ENCODE peak calls at places on chromosomes 12 and 14, in five cellular contexts. One of them, this sample, is unnamed.

GRCh38 chr14:19917243-19917642 is 3.2 kb upstream of the OR4K5 start:
- DNase-seq in pancreas: no peak
- DNase-seq in tibial artery: no peak
- DNase-seq in epithelial cell of proximal tubule: no peak
- DNase-seq in HFF-Myc: no peak
- DNase-seq in this sample: no peak

GRCh38 chr14:95290021-95290420 is 29.7 kb downstream of the CLMN start:
- DNase-seq in HFF-Myc: no peak
- DNase-seq in pancreas: no peak
- DNase-seq in epithelial cell of proximal tubule: no peak
- DNase-seq in tibial artery: peak
- DNase-seq in this sample: no peak

GRCh38 chr12:31482816-31483215 is 108.1 kb downstream of the DENND5B start:
- DNase-seq in HFF-Myc: no peak
- DNase-seq in pancreas: no peak
- DNase-seq in epithelial cell of proximal tubule: no peak
- DNase-seq in tibial artery: no peak
- DNase-seq in this sample: no peak

GRCh38 chr14:65334765-65335411 is 77.6 kb upstream of the FUT8 start:
- DNase-seq in epithelial cell of proximal tubule: no peak
- DNase-seq in HFF-Myc: no peak
- DNase-seq in tibial artery: no peak
- DNase-seq in pancreas: no peak
- DNase-seq in this sample: no peak

GRCh38 chr14:30610719-30611388 is 11.3 kb upstream of the SCFD1 start:
- DNase-seq in tibial artery: no peak
- DNase-seq in HFF-Myc: no peak
- DNase-seq in pancreas: peak
- DNase-seq in epithelial cell of proximal tubule: peak
- DNase-seq in this sample: peak

GRCh38 chr12:116528498-116528897 is 30.7 kb upstream of the MAP1LC3B2 start:
- DNase-seq in pancreas: no peak
- DNase-seq in HFF-Myc: no peak
- DNase-seq in epithelial cell of proximal tubule: no peak
- DNase-seq in tibial artery: no peak
- DNase-seq in this sample: no peak

GRCh38 chr12:131251336-131252101 is 297.8 kb downstream of the ADGRD1 start:
- DNase-seq in pancreas: no peak
- DNase-seq in epithelial cell of proximal tubule: no peak
- DNase-seq in tibial artery: no peak
- DNase-seq in HFF-Myc: no peak
- DNase-seq in this sample: no peak

GRCh38 chr14:41446008-41446407 is 160.7 kb upstream of the LRFN5 start:
- DNase-seq in tibial artery: no peak
- DNase-seq in pancreas: no peak
- DNase-seq in epithelial cell of proximal tubule: no peak
- DNase-seq in HFF-Myc: no peak
- DNase-seq in this sample: no peak

GRCh38 chr12:31591308-31591901 is 469 bp upstream of the DENND5B start:
- DNase-seq in tibial artery: no peak
- DNase-seq in pancreas: no peak
- DNase-seq in HFF-Myc: no peak
- DNase-seq in epithelial cell of proximal tubule: no peak
- DNase-seq in this sample: no peak

DNA sequence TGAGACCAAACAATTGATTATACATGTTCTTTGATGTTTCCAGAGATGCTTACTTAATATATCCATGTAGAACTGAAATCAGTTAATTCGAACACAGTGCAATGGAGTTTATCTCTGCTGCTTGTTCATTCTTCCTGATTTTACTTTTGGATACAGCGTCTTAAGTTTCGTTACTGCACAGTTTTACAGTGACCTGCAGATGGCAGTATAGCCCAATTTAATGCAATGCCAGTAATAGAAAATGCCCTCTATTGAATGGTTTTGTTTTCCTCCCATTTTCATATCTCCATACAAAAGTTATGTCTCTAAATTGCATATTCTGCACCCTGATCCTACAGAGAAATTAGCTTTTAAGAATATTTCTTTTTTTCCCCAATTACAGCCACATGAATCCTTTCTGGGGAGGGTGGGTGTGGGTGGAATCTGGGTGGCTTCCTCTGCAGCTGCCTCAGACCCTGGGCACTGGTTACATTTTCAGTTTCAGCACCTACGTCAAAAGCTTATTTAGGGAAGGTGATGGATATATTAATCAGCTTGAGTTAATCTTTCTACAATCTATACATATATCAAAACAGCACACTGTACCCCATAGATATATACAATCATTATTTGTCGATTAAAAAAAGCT is 101.1 kb upstream of the DCD start:
- DNase-seq in epithelial cell of proximal tubule: no peak
- DNase-seq in tibial artery: no peak
- DNase-seq in HFF-Myc: peak
- DNase-seq in pancreas: no peak
- DNase-seq in this sample: peak
- TF ChIP-seq CTCF in epithelial cell of proximal tubule: peak
- TF ChIP-seq CTCF in tibial artery: peak
- TF ChIP-seq CTCF in HFF-Myc: peak
- TF ChIP-seq CTCF in pancreas: peak
- TF ChIP-seq CTCF in this sample: peak

GRCh38 chr12:12521044-12521485 is 41.6 kb downstream of the DUSP16 start:
- DNase-seq in pancreas: no peak
- DNase-seq in HFF-Myc: no peak
- DNase-seq in tibial artery: no peak
- DNase-seq in epithelial cell of proximal tubule: no peak
- DNase-seq in this sample: no peak
- H3K4me3 ChIP-seq in pancreas: no peak
- H3K4me3 ChIP-seq in HFF-Myc: no peak
- H3K4me3 ChIP-seq in tibial artery: no peak
- H3K4me3 ChIP-seq in epithelial cell of proximal tubule: no peak
- H3K4me3 ChIP-seq in this sample: no peak

GRCh38 chr12:80539029-80539428 is 95.0 kb downstream of the PTPRQ start:
- DNase-seq in epithelial cell of proximal tubule: no peak
- DNase-seq in pancreas: no peak
- DNase-seq in tibial artery: no peak
- DNase-seq in HFF-Myc: no peak
- DNase-seq in this sample: no peak
- TF ChIP-seq CTCF in epithelial cell of proximal tubule: no peak
- TF ChIP-seq CTCF in pancreas: no peak
- TF ChIP-seq CTCF in tibial artery: no peak
- TF ChIP-seq CTCF in HFF-Myc: no peak
- TF ChIP-seq CTCF in this sample: no peak

GRCh38 chr14:89444536-89445125 is 27.6 kb upstream of the FOXN3 start:
- DNase-seq in epithelial cell of proximal tubule: no peak
- DNase-seq in tibial artery: peak
- DNase-seq in HFF-Myc: no peak
- DNase-seq in pancreas: no peak
- DNase-seq in this sample: no peak
- H3K4me3 ChIP-seq in epithelial cell of proximal tubule: no peak
- H3K4me3 ChIP-seq in tibial artery: no peak
- H3K4me3 ChIP-seq in HFF-Myc: no peak
- H3K4me3 ChIP-seq in pancreas: no peak
- H3K4me3 ChIP-seq in this sample: no peak